ENCODE peak calls at places on chromosomes 13 and 19, in seven cellular contexts. U is H9, N is mesendoderm, P is mesenchymal stem cell, H is neuronal stem cell, E is trophoblast cell, W is H1. G is an unnamed sample.

GRCh38 chr19:13726323-13726722 is 38.0 kb upstream of the MRI1 start:
- DNase-seq in P (no peak), N (peak), E (peak), H (no peak), W (no peak), U (no peak), G (no peak)

GRCh38 chr19:4338441-4339350 is at the start of gene STAP2:
- DNase-seq in E (peak), H (no peak), P (peak), N (peak), W (peak), U (peak), G (no peak)

GRCh38 chr13:57638147-57638890 is 6.8 kb downstream of the PCDH17 start:
- DNase-seq in N (no peak), E (no peak), H (no peak), U (no peak), P (no peak), W (no peak), G (no peak)

GRCh38 chr19:48571378-48572162 is 19.6 kb downstream of the SULT2B1 start:
- DNase-seq in N (no peak), H (no peak), E (no peak), U (no peak), P (no peak), W (no peak), G (no peak)

GRCh38 chr13:52713894-52714293 is 25.7 kb downstream of the CNMD start:
- DNase-seq in P (no peak), H (no peak), N (no peak), W (no peak), E (peak), U (no peak), G (no peak)

GRCh38 chr19:49442354-49442753 is 1.0 kb upstream of the SLC17A7 start:
- DNase-seq in U (no peak), P (no peak), E (no peak), H (no peak), N (no peak), W (no peak), G (no peak)

GRCh38 chr19:55216461-55217198 is 7.3 kb upstream of the PTPRH start:
- DNase-seq in N (peak), W (peak), P (peak), U (peak), E (peak), H (peak), G (peak)

GRCh38 chr13:89568276-89568675 is 1779.2 kb upstream of the MIR17HG start:
- DNase-seq in H (no peak), P (peak), U (no peak), E (no peak), W (no peak), N (no peak), G (no peak)

GRCh38 chr13:50376895-50377575 is 361.8 kb downstream of the KCNRG start:
- DNase-seq in N (peak), P (no peak), W (peak), E (no peak), U (peak), H (no peak), G (no peak)

GRCh38 chr13:108276060-108276459 is 6.5 kb downstream of the TNFSF13B start:
- DNase-seq in E (no peak), N (no peak), W (no peak), P (no peak), H (no peak), U (no peak), G (no peak)

GRCh38 chr13:41098761-41099160 is 33.8 kb downstream of the KBTBD6 start:
- DNase-seq in P (no peak), U (no peak), N (peak), H (no peak), W (no peak), E (peak), G (no peak)
- H2BK120ac ChIP-seq in P (no peak), U (no peak), N (no peak), H (no peak), W (no peak), E (no peak), G (no peak)

DNA sequence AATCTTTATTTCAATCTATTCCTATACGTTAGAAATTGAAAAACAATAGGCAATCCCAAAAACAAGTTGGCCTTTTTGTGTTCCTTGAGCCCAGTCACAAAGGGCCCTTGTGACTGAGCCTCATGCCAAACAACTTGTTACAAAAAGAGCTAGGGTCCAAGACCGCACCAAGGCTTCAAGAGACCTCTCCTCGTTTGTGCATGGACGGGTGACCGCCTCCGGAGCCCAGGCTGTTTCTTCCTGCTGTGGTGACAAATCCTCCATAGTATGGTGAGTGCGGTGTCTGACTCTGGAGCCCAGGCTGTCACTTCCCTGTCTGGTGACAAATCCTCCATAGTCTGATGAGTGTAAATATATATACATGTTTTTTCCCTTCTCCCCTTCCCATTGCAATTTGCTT is 63.7 kb downstream of the ZNF93 start:
- DNase-seq in U (no peak), W (peak), H (no peak), N (no peak), E (no peak), P (no peak), G (no peak)
- H2BK120ac ChIP-seq in U (no peak), W (no peak), H (no peak), N (no peak), E (no peak), P (no peak), G (no peak)

DNA sequence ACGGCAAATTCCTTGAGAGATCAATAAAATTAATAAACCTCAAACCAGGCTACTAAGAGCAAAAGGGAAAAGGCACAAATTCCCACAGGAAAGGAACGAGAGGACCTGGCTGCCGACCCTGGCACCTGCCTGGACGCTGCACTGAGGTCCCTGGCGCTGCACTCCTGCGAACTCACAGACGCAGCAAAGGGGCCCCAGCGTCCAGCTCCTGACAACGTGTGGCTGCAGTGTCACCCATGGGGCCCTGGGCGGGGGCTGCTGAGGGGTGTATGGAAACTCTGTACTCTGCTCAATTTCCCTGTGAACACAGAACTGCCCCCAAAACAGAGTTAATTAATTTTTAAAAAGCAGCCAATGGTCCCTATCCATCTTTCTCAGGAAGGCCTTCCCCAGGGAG is 61.3 kb upstream of the C13orf46 start:
- DNase-seq in U (no peak), E (no peak), P (no peak), N (no peak), H (no peak), W (no peak), G (no peak)
- H2BK120ac ChIP-seq in U (no peak), E (no peak), P (no peak), N (no peak), H (no peak), W (no peak), G (no peak)

GRCh38 chr13:44713793-44714469 is 137.8 kb upstream of the TSC22D1 start:
- DNase-seq in P (peak), W (no peak), E (peak), H (no peak), N (peak), U (peak), G (peak)
- H2BK120ac ChIP-seq in P (peak), W (no peak), E (peak), H (no peak), N (no peak), U (no peak), G (peak)

G was measured in IMR-90.